ENCODE peak calls at places on chromosomes 3 and 15, in six cellular contexts. Y is left cardiac atrium, S is NCI-H1105 treated with DMSO at 0.1 percent for 48 hours, F is psoas muscle, L is myocyte, K is neural crest cell. E is an unnamed sample.

GRCh38 chr3:117144832-117145231 is 435.3 kb downstream of the TUSC7 start:
- DNase-seq in L (no peak), K (no peak), F (no peak), S (no peak), Y (no peak), E (no peak)

GRCh38 chr15:75202251-75203016 is 752 bp downstream of the C15orf39 start:
- DNase-seq in L (peak; percentile 74), S (no peak), Y (peak; percentile 82), F (peak; percentile 88), K (peak; percentile 35), E (peak; percentile 78)

GRCh38 chr3:192812736-192813383 is 85.5 kb upstream of the FGF12 start:
- DNase-seq in F (no peak), S (peak; percentile 81), Y (no peak), L (peak; percentile 67), K (peak; percentile 50), E (no peak)

GRCh38 chr3:157134620-157135191 is 25.2 kb downstream of the CCNL1 start:
- DNase-seq in Y (no peak), S (no peak), L (peak; percentile 79), K (no peak), F (peak; percentile 63), E (no peak)

GRCh38 chr15:40282870-40283614 is at the start of gene ANKRD63:
- DNase-seq in S (peak; percentile 13), K (no peak), L (no peak), Y (no peak), F (no peak), E (no peak)

GRCh38 chr15:76286231-76286879 is 24.9 kb downstream of the ETFA start:
- DNase-seq in Y (no peak), K (no peak), L (no peak), F (no peak), S (no peak), E (no peak)

GRCh38 chr15:81888748-81889479 is 156.9 kb downstream of the MEX3B start:
- DNase-seq in S (no peak), F (no peak), K (no peak), Y (no peak), L (peak; percentile 85), E (no peak)

GRCh38 chr3:86986666-86987420 is 4.1 kb downstream of the VGLL3 start:
- DNase-seq in F (no peak), K (no peak), L (peak; percentile 49), S (no peak), Y (no peak), E (no peak)

GRCh38 chr3:44235604-44236484 is 5.8 kb upstream of the TOPAZ1 start:
- DNase-seq in Y (peak; percentile 57), K (peak; percentile 35), S (peak; percentile 33), L (peak; percentile 82), F (peak; percentile 63), E (peak; percentile 20)

GRCh38 chr3:47315069-47315647 is 32.4 kb downstream of the KLHL18 start:
- DNase-seq in L (no peak), K (no peak), S (no peak), Y (peak; percentile 37), F (no peak), E (no peak)

GRCh38 chr15:75195122-75195765 is 6.4 kb upstream of the C15orf39 start:
- DNase-seq in L (no peak), Y (no peak), K (peak; percentile 46), F (no peak), S (peak; percentile 81), E (no peak)

GRCh38 chr3:148150141-148150540 is 547.6 kb upstream of the AGTR1 start:
- DNase-seq in K (no peak), F (no peak), L (no peak), S (no peak), Y (no peak), E (no peak)

GRCh38 chr3:156180077-156180476 is 59.7 kb downstream of the KCNAB1 start:
- DNase-seq in Y (no peak), L (no peak), S (no peak), K (no peak), F (no peak), E (no peak)

GRCh38 chr3:187742351-187743171 is 2.7 kb downstream of the BCL6 start:
- DNase-seq in L (peak; percentile 77), K (no peak), S (peak; percentile 78), Y (no peak), F (peak; percentile 74), E (no peak)

GRCh38 chr15:48794697-48795134 is 16.2 kb downstream of the CEP152 start:
- DNase-seq in S (peak; percentile 19), L (no peak), K (no peak), F (no peak), Y (no peak), E (no peak)

GRCh38 chr3:184584001-184584891 is 22.7 kb downstream of the EPHB3 start:
- DNase-seq in F (peak; percentile 55), L (peak; percentile 45), S (peak; percentile 13), Y (no peak), K (no peak), E (no peak)

GRCh38 chr15:79960502-79961217 is 10.3 kb downstream of the BCL2A1 start:
- DNase-seq in Y (no peak), K (no peak), S (no peak), L (no peak), F (no peak), E (no peak)

GRCh38 chr15:75597667-75598341 is 18.7 kb upstream of the PTPN9 start:
- DNase-seq in F (no peak), K (no peak), Y (no peak), S (no peak), L (no peak), E (no peak)

GRCh38 chr3:61616586-61616985 is 55.2 kb downstream of the PTPRG start:
- DNase-seq in Y (no peak), L (no peak), F (no peak), K (no peak), S (no peak), E (no peak)

GRCh38 chr15:76994971-76995945 is at the start of gene PSTPIP1:
- DNase-seq in F (no peak), S (no peak), L (no peak), K (no peak), Y (peak; percentile 45), E (peak; percentile 49)

GRCh38 chr15:73021139-73021621 is 31.1 kb upstream of the NEO1 start:
- DNase-seq in Y (no peak), K (peak; percentile 27), F (no peak), S (no peak), L (no peak), E (no peak)

GRCh38 chr3:33791477-33792166 is 6.8 kb upstream of the PDCD6IP start:
- DNase-seq in Y (no peak), S (no peak), F (no peak), K (no peak), L (no peak), E (no peak)

GRCh38 chr3:170740726-170741591 is 129.0 kb downstream of the RPL22L1 start:
- DNase-seq in Y (peak; percentile 59), S (peak; percentile 81), K (no peak), L (peak; percentile 81), F (peak; percentile 76), E (no peak)

GRCh38 chr3:107184375-107184774 is 192.9 kb upstream of the CCDC54 start:
- DNase-seq in K (no peak), L (peak; percentile 25), Y (no peak), S (no peak), F (no peak), E (no peak)

GRCh38 chr3:52533623-52534280 is at the start of gene NT5DC2:
- DNase-seq in L (peak; percentile 79), Y (peak; percentile 76), F (peak; percentile 77), S (peak; percentile 55), K (peak; percentile 64), E (peak; percentile 40)

GRCh38 chr15:92687183-92687582 is 31.6 kb upstream of the FAM174B start:
- DNase-seq in K (no peak), Y (no peak), F (no peak), S (no peak), L (peak; percentile 43), E (no peak)

GRCh38 chr3:99817047-99817436 is 620 bp upstream of the CMSS1 start:
- DNase-seq in Y (no peak), L (no peak), S (no peak), F (peak; percentile 61), K (peak; percentile 9), E (no peak)

GRCh38 chr15:38378162-38378560 is 75.8 kb upstream of the FAM98B start:
- DNase-seq in Y (peak; percentile 69), S (no peak), K (no peak), F (peak; percentile 63), L (peak; percentile 17), E (no peak)

GRCh38 chr15:65925338-65925737 is 56.0 kb downstream of the RAB11A start:
- DNase-seq in F (no peak), S (no peak), Y (no peak), L (no peak), K (no peak), E (no peak)

GRCh38 chr15:25416693-25417092 is 22.1 kb downstream of the UBE3A start:
- DNase-seq in S (peak; percentile 72), K (no peak), F (no peak), Y (no peak), L (no peak), E (no peak)

GRCh38 chr3:17510265-17510664 is 232.2 kb downstream of the TBC1D5 start:
- DNase-seq in K (no peak), L (no peak), S (no peak), Y (no peak), F (no peak), E (no peak)

GRCh38 chr3:156542101-156543042 is 12.5 kb downstream of the SSR3 start:
- DNase-seq in L (no peak), K (no peak), F (no peak), Y (no peak), S (no peak), E (no peak)

GRCh38 chr3:64011685-64012084 is 11.6 kb downstream of the PSMD6 start:
- DNase-seq in F (no peak), K (no peak), Y (no peak), S (no peak), L (peak; percentile 71), E (no peak)

GRCh38 chr3:124395584-124396340 is 334.5 kb upstream of the UMPS start:
- DNase-seq in K (no peak), L (peak; percentile 22), F (no peak), S (peak; percentile 36), Y (peak; percentile 73), E (no peak)

GRCh38 chr3:183579967-183580720 is 24.6 kb upstream of the KLHL6 start:
- DNase-seq in F (no peak), K (no peak), S (no peak), Y (peak; percentile 26), L (peak; percentile 17), E (no peak)

E was measured in T-helper 17 cell.